ENCODE peak calls at places on chromosomes 11 and 22, in four cellular contexts. One of them, this sample, is unnamed.

GRCh38 chr22:42939451-42939881 is 75.5 kb downstream of the PACSIN2 start:
- DNase-seq in stomach: no peak
- DNase-seq in AG10803: peak; percentile 43
- DNase-seq in astrocyte of the spinal cord: no peak
- DNase-seq in this sample: no peak

GRCh38 chr22:30830907-30831306 is 136.2 kb downstream of the OSBP2 start:
- DNase-seq in stomach: peak; percentile 55
- DNase-seq in AG10803: peak; percentile 97
- DNase-seq in astrocyte of the spinal cord: peak; percentile 86
- DNase-seq in this sample: peak; percentile 92

GRCh38 chr11:61413496-61413895 is 16.3 kb downstream of the CPSF7 start:
- DNase-seq in stomach: no peak
- DNase-seq in AG10803: peak; percentile 52
- DNase-seq in astrocyte of the spinal cord: no peak
- DNase-seq in this sample: peak; percentile 23

GRCh38 chr11:57348636-57349323 is 10.6 kb downstream of the P2RX3 start:
- DNase-seq in stomach: no peak
- DNase-seq in AG10803: peak; percentile 7
- DNase-seq in astrocyte of the spinal cord: no peak
- DNase-seq in this sample: peak; percentile 51

GRCh38 chr22:39959640-39960447 is at the start of gene TMA7B:
- DNase-seq in stomach: peak; percentile 27
- DNase-seq in AG10803: peak; percentile 55
- DNase-seq in astrocyte of the spinal cord: peak; percentile 69
- DNase-seq in this sample: peak; percentile 66

GRCh38 chr11:44322243-44322642 is 12.3 kb upstream of the ALX4 start:
- DNase-seq in stomach: no peak
- DNase-seq in AG10803: no peak
- DNase-seq in astrocyte of the spinal cord: no peak
- DNase-seq in this sample: no peak

GRCh38 chr11:31881825-31882224 is 70.7 kb upstream of the PAX6 start:
- DNase-seq in stomach: no peak
- DNase-seq in AG10803: no peak
- DNase-seq in astrocyte of the spinal cord: no peak
- DNase-seq in this sample: no peak

GRCh38 chr22:19597399-19597735 is 73.2 kb upstream of the CLDN5 start:
- DNase-seq in stomach: no peak
- DNase-seq in AG10803: no peak
- DNase-seq in astrocyte of the spinal cord: no peak
- DNase-seq in this sample: no peak

GRCh38 chr22:22720201-22720723 is 75.8 kb downstream of the GGTLC2 start:
- DNase-seq in stomach: no peak
- DNase-seq in AG10803: peak; percentile 32
- DNase-seq in astrocyte of the spinal cord: peak; percentile 36
- DNase-seq in this sample: peak; percentile 66

GRCh38 chr11:82718307-82718706 is 15.4 kb downstream of the FAM181B start:
- DNase-seq in stomach: no peak
- DNase-seq in AG10803: peak; percentile 50
- DNase-seq in astrocyte of the spinal cord: peak; percentile 56
- DNase-seq in this sample: peak; percentile 72

GRCh38 chr11:131785801-131786200 is 415.4 kb downstream of the NTM start:
- DNase-seq in stomach: no peak
- DNase-seq in AG10803: no peak
- DNase-seq in astrocyte of the spinal cord: no peak
- DNase-seq in this sample: no peak

GRCh38 chr11:76382209-76382608 is 1.1 kb downstream of the GVQW3 start:
- DNase-seq in stomach: no peak
- DNase-seq in AG10803: no peak
- DNase-seq in astrocyte of the spinal cord: no peak
- DNase-seq in this sample: no peak

GRCh38 chr11:29217901-29218300 is 798.9 kb downstream of the KCNA4 start:
- DNase-seq in stomach: no peak
- DNase-seq in AG10803: no peak
- DNase-seq in astrocyte of the spinal cord: no peak
- DNase-seq in this sample: peak; percentile 6

GRCh38 chr22:19720999-19721485 is 2.3 kb upstream of the GP1BB start:
- DNase-seq in stomach: no peak
- DNase-seq in AG10803: no peak
- DNase-seq in astrocyte of the spinal cord: no peak
- DNase-seq in this sample: no peak

GRCh38 chr22:20430101-20430640 is 7.5 kb downstream of the SCARF2 start:
- DNase-seq in stomach: no peak
- DNase-seq in AG10803: no peak
- DNase-seq in astrocyte of the spinal cord: no peak
- DNase-seq in this sample: no peak

DNA sequence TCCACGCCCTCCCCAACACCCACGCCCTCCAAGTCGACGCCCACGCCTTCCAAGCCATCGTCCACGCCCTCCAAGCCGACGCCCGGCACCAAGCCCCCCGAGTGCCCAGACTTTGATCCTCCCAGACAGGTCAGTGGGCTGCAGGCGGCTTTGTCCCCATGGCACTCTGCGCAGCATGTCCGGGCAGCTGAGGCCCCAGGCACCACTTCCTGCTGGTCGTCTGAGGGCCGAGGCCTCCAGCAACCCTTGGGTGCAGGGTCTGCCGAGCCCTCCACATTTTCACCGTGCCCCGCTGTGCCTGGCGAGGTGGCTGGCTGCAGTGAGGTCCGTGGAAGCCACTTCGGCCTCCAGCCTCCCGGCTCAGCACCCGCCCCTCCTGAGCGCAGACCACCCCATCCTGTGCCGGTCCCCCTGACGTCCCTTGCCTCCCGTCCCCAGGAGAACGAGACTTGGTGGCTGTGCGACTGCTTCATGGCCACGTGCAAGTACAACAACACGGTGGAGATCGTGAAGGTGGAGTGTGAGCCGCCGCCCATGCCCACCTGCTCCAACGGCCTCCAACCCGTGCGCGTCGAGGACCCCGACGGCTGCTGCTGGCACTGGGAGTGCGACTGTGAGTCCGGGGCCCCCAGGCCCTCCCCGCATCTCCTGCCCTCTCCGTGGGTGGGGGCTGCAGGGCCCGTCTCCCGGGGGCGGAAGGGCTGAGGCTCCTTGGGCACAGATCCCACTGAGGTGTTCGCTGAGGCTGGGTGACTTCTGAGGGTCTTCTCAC is 26.8 kb downstream of the MUC2 start:
- DNase-seq in stomach: no peak
- DNase-seq in AG10803: no peak
- DNase-seq in astrocyte of the spinal cord: no peak
- DNase-seq in this sample: no peak
- TF ChIP-seq CTCF in stomach: no peak
- TF ChIP-seq CTCF in AG10803: no peak
- TF ChIP-seq CTCF in astrocyte of the spinal cord: no peak
- TF ChIP-seq CTCF in this sample: no peak

GRCh38 chr11:108085672-108086071 is 35.7 kb upstream of the ACAT1 start:
- DNase-seq in stomach: no peak
- DNase-seq in AG10803: no peak
- DNase-seq in astrocyte of the spinal cord: no peak
- DNase-seq in this sample: no peak

DNA sequence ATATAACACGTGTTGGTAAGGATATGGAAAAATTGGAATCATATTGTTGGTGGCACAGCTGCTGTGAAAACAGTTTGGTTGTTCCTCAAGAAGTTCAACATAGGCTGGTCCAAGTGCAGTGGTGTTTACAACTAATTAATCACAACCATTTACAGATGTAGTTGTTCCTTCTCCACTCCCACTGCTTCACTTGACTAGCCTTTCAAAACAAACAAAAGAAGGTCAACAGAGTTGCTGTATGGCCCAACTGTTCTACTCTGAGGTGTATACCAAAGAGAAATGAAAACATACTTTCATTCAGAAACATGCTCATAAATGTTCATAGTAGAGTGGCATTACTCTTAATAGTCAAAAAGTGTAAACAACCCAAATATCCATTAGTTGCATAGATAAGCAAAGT is 36.6 kb upstream of the ACAT1 start:
- DNase-seq in stomach: no peak
- DNase-seq in AG10803: no peak
- DNase-seq in astrocyte of the spinal cord: no peak
- DNase-seq in this sample: no peak
- H3K4me3 ChIP-seq in stomach: no peak overlapping the region
- H3K4me3 ChIP-seq in AG10803: no peak overlapping the region
- H3K4me3 ChIP-seq in astrocyte of the spinal cord: no peak overlapping the region
- H3K4me3 ChIP-seq in this sample: no peak overlapping the region

DNA sequence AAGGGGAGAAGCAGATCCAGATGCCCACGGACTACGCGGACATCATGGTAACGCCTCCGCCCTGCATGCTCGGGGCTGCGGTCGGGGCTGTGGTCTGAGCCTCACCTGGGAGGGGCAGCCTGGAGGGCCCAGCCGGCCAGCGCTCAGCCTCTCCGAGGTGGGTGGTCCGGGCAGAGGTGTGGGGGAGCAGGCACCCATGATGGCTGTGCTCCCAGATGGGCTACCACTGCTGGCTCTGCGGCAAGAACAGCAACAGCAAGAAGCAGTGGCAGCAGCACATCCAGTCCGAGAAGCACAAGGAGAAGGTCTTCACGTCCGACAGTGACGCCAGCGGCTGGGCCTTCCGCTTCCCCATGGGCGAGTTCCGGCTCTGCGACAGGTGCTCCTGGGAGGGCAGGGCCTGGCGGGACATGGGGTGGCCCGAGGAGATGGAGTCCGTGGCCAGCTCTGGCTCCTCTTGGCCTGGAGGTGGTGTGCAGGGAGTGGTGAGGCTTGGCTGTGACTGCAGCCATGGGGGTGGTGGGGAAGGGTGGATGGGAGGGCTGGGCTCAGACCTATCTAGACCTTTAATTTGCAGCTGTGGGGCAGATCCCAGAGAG is 25.2 kb upstream of the TEF start:
- DNase-seq in stomach: no peak
- DNase-seq in AG10803: no peak
- DNase-seq in astrocyte of the spinal cord: no peak
- DNase-seq in this sample: no peak
- TF ChIP-seq CTCF in stomach: no peak
- TF ChIP-seq CTCF in AG10803: no peak
- TF ChIP-seq CTCF in astrocyte of the spinal cord: no peak
- TF ChIP-seq CTCF in this sample: no peak

DNA sequence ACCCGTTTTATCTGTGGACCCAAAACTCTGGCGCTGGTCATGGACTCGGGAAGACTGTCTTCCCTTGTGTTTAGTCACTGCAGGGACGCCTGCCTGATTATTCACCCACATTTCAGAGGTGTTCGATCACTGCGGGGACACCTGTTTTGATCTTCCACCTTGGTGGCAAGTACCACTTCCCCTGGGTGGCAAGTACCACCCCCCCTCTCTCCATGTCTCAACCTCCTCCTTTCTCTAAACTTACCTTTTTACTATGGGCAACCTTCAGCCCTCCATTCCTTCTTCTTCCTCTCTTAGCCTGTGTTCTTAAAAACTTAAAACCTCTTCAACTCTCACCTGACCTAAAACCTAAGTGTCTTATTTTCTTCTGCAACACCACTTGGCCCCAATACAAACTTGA is 1.9 kb upstream of the NDUFC2 start:
- DNase-seq in stomach: no peak
- DNase-seq in AG10803: no peak
- DNase-seq in astrocyte of the spinal cord: no peak
- DNase-seq in this sample: no peak
- H3K4me3 ChIP-seq in stomach: no peak overlapping the region
- H3K4me3 ChIP-seq in AG10803: no peak overlapping the region
- H3K4me3 ChIP-seq in astrocyte of the spinal cord: no peak overlapping the region
- H3K4me3 ChIP-seq in this sample: no peak overlapping the region

GRCh38 chr11:17720796-17721171 is 1.4 kb downstream of the MYOD1 start:
- DNase-seq in stomach: no peak
- DNase-seq in AG10803: no peak
- DNase-seq in astrocyte of the spinal cord: no peak
- DNase-seq in this sample: no peak
- TF ChIP-seq CTCF in stomach: no peak
- TF ChIP-seq CTCF in AG10803: no peak
- TF ChIP-seq CTCF in astrocyte of the spinal cord: no peak
- TF ChIP-seq CTCF in this sample: no peak

GRCh38 chr11:95148938-95149337 is 59.3 kb downstream of the ENDOD1 start:
- DNase-seq in stomach: no peak
- DNase-seq in AG10803: no peak
- DNase-seq in astrocyte of the spinal cord: no peak
- DNase-seq in this sample: no peak

GRCh38 chr11:95149659-95150294 is 60.1 kb downstream of the ENDOD1 start:
- DNase-seq in stomach: peak; percentile 62
- DNase-seq in AG10803: peak; percentile 31
- DNase-seq in astrocyte of the spinal cord: peak; percentile 50
- DNase-seq in this sample: no peak

GRCh38 chr11:95148421-95148820 is 58.8 kb downstream of the ENDOD1 start:
- DNase-seq in stomach: no peak
- DNase-seq in AG10803: peak; percentile 47
- DNase-seq in astrocyte of the spinal cord: no peak
- DNase-seq in this sample: peak; percentile 33

GRCh38 chr11:95152878-95153856 is 63.5 kb downstream of the ENDOD1 start:
- DNase-seq in stomach: no peak
- DNase-seq in AG10803: no peak
- DNase-seq in astrocyte of the spinal cord: no peak
- DNase-seq in this sample: no peak

DNA sequence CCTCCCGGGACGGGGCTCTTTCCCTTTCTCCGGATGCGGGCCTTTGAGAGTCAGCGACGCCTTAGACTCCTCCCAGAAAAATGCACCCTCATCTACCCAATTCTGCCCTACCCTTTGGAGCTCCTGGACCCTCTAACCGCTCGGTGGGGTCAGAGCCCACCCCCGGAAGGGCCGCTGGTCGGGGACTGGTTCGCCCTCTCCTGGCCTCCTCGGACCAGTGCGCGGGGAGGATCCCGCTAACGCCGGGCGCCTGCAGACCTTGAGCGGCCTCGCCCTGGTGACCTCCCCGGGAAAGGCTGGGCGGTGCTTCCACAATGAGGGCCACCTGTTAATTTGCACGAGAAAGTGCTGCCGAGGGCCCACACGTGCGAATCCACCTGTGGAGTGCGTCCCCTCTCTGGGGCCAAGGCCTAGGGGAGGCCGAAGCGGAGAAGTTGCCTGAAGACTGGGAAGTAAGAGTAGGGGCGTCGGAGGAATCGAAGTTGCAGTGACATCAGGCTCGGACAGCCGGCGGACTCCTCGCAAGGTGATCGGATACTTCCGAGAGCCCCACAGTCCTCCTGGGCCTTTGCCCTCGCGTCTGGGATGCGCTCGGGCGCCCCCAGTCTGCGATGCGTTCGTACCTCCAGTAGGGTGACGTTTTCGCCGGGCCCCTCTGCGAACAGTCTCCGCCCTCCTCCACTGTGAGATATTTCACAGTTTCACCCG is 61.5 kb downstream of the ENDOD1 start:
- DNase-seq in stomach: peak; percentile 91
- DNase-seq in AG10803: peak; percentile 83
- DNase-seq in astrocyte of the spinal cord: peak; percentile 89
- DNase-seq in this sample: peak; percentile 96
- H3K4me3 ChIP-seq in stomach: peak overlapping the region; percentile 55
- H3K4me3 ChIP-seq in AG10803: peak overlapping the region; percentile 70
- H3K4me3 ChIP-seq in astrocyte of the spinal cord: peak overlapping the region; percentile 37
- H3K4me3 ChIP-seq in this sample: peak overlapping the region; percentile 66

DNA sequence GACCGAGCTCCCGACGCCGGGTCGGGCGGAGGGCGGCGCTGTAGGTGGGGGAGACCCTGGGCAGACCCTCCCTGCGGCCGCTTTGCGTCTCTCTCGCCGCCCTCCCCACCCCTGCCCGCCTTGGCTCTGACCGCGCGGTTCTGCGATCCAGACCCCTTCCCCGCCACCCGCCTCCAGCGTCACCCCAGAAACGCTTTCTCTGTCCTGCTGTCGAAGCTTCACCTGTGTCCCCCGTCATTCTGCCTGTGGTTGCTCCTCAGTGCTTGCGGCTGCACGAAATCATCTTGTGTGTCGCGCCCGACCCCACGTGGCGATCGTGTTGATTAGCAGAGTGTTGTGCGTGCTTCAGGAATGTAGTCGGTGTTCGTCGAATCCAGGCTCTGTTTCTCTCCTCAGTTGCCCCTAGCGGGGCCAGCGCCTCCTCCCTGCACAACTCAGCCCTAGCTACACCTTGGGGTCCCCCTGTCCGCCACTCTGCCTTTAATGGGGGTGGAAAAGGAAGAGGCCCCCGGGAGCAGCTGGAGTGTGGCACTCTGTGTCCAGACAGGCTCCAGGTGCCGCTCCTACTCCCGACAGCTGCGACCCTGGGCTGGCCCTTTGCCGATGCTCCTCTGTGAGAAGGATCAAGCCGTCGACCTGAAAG is 851 bp downstream of the PTDSS2 start:
- DNase-seq in stomach: peak; percentile 68
- DNase-seq in AG10803: peak; percentile 66
- DNase-seq in astrocyte of the spinal cord: peak; percentile 56
- DNase-seq in this sample: peak; percentile 83
- TF ChIP-seq CTCF in stomach: no peak
- TF ChIP-seq CTCF in AG10803: peak; percentile 25
- TF ChIP-seq CTCF in astrocyte of the spinal cord: peak; percentile 17
- TF ChIP-seq CTCF in this sample: peak; percentile 5

This sample was measured in foreskin fibroblast.